ENCODE peak calls at places on chromosomes 11 and 22, in nine cellular contexts. One of them, this sample, is unnamed.
A peak's percentile ranks its signal among the peaks of the same experiment; 100 is the strongest.

GRCh38 chr11:46565248-46565835 is 28.5 kb downstream of the AMBRA1 start:
- DNase-seq in NCI-H1694: no peak
- DNase-seq in WERI-Rb-1: no peak
- DNase-seq in T follicular helper cell: no peak
- DNase-seq in HT1080: no peak
- DNase-seq in nucleus accumbens: no peak
- DNase-seq in anterior cingulate cortex: no peak
- DNase-seq in HEK293T: no peak
- DNase-seq in GM12865: no peak
- DNase-seq in this sample: no peak

GRCh38 chr11:76615950-76616349 is 54.6 kb downstream of the LRRC32 start:
- DNase-seq in WERI-Rb-1: no peak
- DNase-seq in HT1080: no peak
- DNase-seq in anterior cingulate cortex: no peak
- DNase-seq in NCI-H1694: peak; percentile 52
- DNase-seq in nucleus accumbens: no peak
- DNase-seq in HEK293T: no peak
- DNase-seq in T follicular helper cell: no peak
- DNase-seq in GM12865: no peak
- DNase-seq in this sample: no peak

GRCh38 chr11:16373768-16374167 is 17.4 kb upstream of the SOX6 start:
- DNase-seq in GM12865: no peak
- DNase-seq in nucleus accumbens: no peak
- DNase-seq in HT1080: no peak
- DNase-seq in T follicular helper cell: no peak
- DNase-seq in NCI-H1694: no peak
- DNase-seq in WERI-Rb-1: no peak
- DNase-seq in anterior cingulate cortex: no peak
- DNase-seq in HEK293T: no peak
- DNase-seq in this sample: no peak

GRCh38 chr22:22463855-22464540 is 44.5 kb downstream of the ZNF280B start:
- DNase-seq in NCI-H1694: peak; percentile 88
- DNase-seq in nucleus accumbens: no peak
- DNase-seq in HEK293T: peak; percentile 83
- DNase-seq in anterior cingulate cortex: no peak
- DNase-seq in GM12865: peak; percentile 57
- DNase-seq in WERI-Rb-1: peak; percentile 63
- DNase-seq in T follicular helper cell: peak; percentile 35
- DNase-seq in HT1080: peak; percentile 36
- DNase-seq in this sample: peak; percentile 68

GRCh38 chr22:39717099-39717498 is 146.5 kb downstream of the CACNA1I start:
- DNase-seq in HT1080: no peak
- DNase-seq in nucleus accumbens: peak; percentile 17
- DNase-seq in GM12865: no peak
- DNase-seq in T follicular helper cell: no peak
- DNase-seq in WERI-Rb-1: no peak
- DNase-seq in anterior cingulate cortex: no peak
- DNase-seq in HEK293T: no peak
- DNase-seq in NCI-H1694: no peak
- DNase-seq in this sample: no peak

GRCh38 chr11:6240139-6240538 is 1.2 kb downstream of the CNGA4 start:
- DNase-seq in GM12865: no peak
- DNase-seq in T follicular helper cell: no peak
- DNase-seq in HEK293T: no peak
- DNase-seq in NCI-H1694: no peak
- DNase-seq in HT1080: no peak
- DNase-seq in WERI-Rb-1: no peak
- DNase-seq in nucleus accumbens: no peak
- DNase-seq in anterior cingulate cortex: no peak
- DNase-seq in this sample: no peak

GRCh38 chr11:110130642-110131238 is 37.5 kb downstream of the ZC3H12C start:
- DNase-seq in WERI-Rb-1: no peak
- DNase-seq in T follicular helper cell: no peak
- DNase-seq in HT1080: no peak
- DNase-seq in NCI-H1694: peak; percentile 48
- DNase-seq in anterior cingulate cortex: no peak
- DNase-seq in HEK293T: peak; percentile 50
- DNase-seq in nucleus accumbens: no peak
- DNase-seq in GM12865: no peak
- DNase-seq in this sample: no peak

GRCh38 chr11:12090061-12090572 is 20.3 kb upstream of the MICAL2 start:
- DNase-seq in T follicular helper cell: no peak
- DNase-seq in nucleus accumbens: no peak
- DNase-seq in NCI-H1694: no peak
- DNase-seq in WERI-Rb-1: no peak
- DNase-seq in HT1080: peak; percentile 98
- DNase-seq in HEK293T: no peak
- DNase-seq in anterior cingulate cortex: no peak
- DNase-seq in GM12865: peak; percentile 22
- DNase-seq in this sample: peak; percentile 57

GRCh38 chr11:120294096-120294495 is 31.0 kb upstream of the TLCD5 start:
- DNase-seq in nucleus accumbens: no peak
- DNase-seq in HEK293T: no peak
- DNase-seq in HT1080: no peak
- DNase-seq in anterior cingulate cortex: no peak
- DNase-seq in T follicular helper cell: no peak
- DNase-seq in GM12865: no peak
- DNase-seq in NCI-H1694: no peak
- DNase-seq in WERI-Rb-1: no peak
- DNase-seq in this sample: no peak

GRCh38 chr11:3133456-3134217 is 31.5 kb downstream of the OSBPL5 start:
- DNase-seq in NCI-H1694: no peak
- DNase-seq in nucleus accumbens: no peak
- DNase-seq in HT1080: no peak
- DNase-seq in anterior cingulate cortex: no peak
- DNase-seq in T follicular helper cell: no peak
- DNase-seq in WERI-Rb-1: no peak
- DNase-seq in HEK293T: no peak
- DNase-seq in GM12865: no peak
- DNase-seq in this sample: no peak

GRCh38 chr11:70066136-70066520 is 12.0 kb upstream of the ANO1 start:
- DNase-seq in NCI-H1694: no peak
- DNase-seq in nucleus accumbens: no peak
- DNase-seq in GM12865: no peak
- DNase-seq in HEK293T: no peak
- DNase-seq in HT1080: no peak
- DNase-seq in anterior cingulate cortex: no peak
- DNase-seq in T follicular helper cell: no peak
- DNase-seq in WERI-Rb-1: no peak
- DNase-seq in this sample: no peak

GRCh38 chr11:72144807-72145565 is 9.5 kb downstream of the FOLR3 start:
- DNase-seq in nucleus accumbens: no peak
- DNase-seq in GM12865: no peak
- DNase-seq in HT1080: no peak
- DNase-seq in WERI-Rb-1: no peak
- DNase-seq in anterior cingulate cortex: no peak
- DNase-seq in HEK293T: no peak
- DNase-seq in NCI-H1694: no peak
- DNase-seq in T follicular helper cell: no peak
- DNase-seq in this sample: peak; percentile 56

GRCh38 chr11:67418476-67419281 is 3.2 kb downstream of the CARNS1 start:
- DNase-seq in WERI-Rb-1: no peak
- DNase-seq in anterior cingulate cortex: no peak
- DNase-seq in nucleus accumbens: no peak
- DNase-seq in NCI-H1694: no peak
- DNase-seq in T follicular helper cell: no peak
- DNase-seq in HT1080: no peak
- DNase-seq in HEK293T: no peak
- DNase-seq in GM12865: no peak
- DNase-seq in this sample: no peak

GRCh38 chr11:117877120-117877784 is 794 bp upstream of the FXYD6 start:
- DNase-seq in T follicular helper cell: no peak
- DNase-seq in HT1080: no peak
- DNase-seq in NCI-H1694: no peak
- DNase-seq in anterior cingulate cortex: no peak
- DNase-seq in GM12865: no peak
- DNase-seq in nucleus accumbens: no peak
- DNase-seq in WERI-Rb-1: peak; percentile 64
- DNase-seq in HEK293T: no peak
- DNase-seq in this sample: no peak

GRCh38 chr22:33325232-33326004 is 267.2 kb upstream of the SYN3 start:
- DNase-seq in HEK293T: no peak
- DNase-seq in anterior cingulate cortex: no peak
- DNase-seq in T follicular helper cell: no peak
- DNase-seq in HT1080: no peak
- DNase-seq in NCI-H1694: no peak
- DNase-seq in WERI-Rb-1: no peak
- DNase-seq in nucleus accumbens: no peak
- DNase-seq in GM12865: peak; percentile 86
- DNase-seq in this sample: no peak

GRCh38 chr11:9662273-9662672 is 1.6 kb upstream of the SWAP70 start:
- DNase-seq in GM12865: peak; percentile 44
- DNase-seq in WERI-Rb-1: no peak
- DNase-seq in NCI-H1694: no peak
- DNase-seq in nucleus accumbens: no peak
- DNase-seq in HT1080: no peak
- DNase-seq in HEK293T: no peak
- DNase-seq in T follicular helper cell: no peak
- DNase-seq in anterior cingulate cortex: no peak
- DNase-seq in this sample: no peak

GRCh38 chr22:28799125-28799833 is 1.1 kb downstream of the XBP1 start:
- DNase-seq in NCI-H1694: no peak
- DNase-seq in nucleus accumbens: no peak
- DNase-seq in anterior cingulate cortex: no peak
- DNase-seq in T follicular helper cell: no peak
- DNase-seq in HEK293T: peak; percentile 37
- DNase-seq in GM12865: peak; percentile 79
- DNase-seq in HT1080: peak; percentile 78
- DNase-seq in WERI-Rb-1: no peak
- DNase-seq in this sample: peak; percentile 74

GRCh38 chr11:94581926-94582325 is 14.8 kb downstream of the PIWIL4 start:
- DNase-seq in HEK293T: no peak
- DNase-seq in T follicular helper cell: no peak
- DNase-seq in NCI-H1694: no peak
- DNase-seq in HT1080: no peak
- DNase-seq in WERI-Rb-1: peak; percentile 63
- DNase-seq in anterior cingulate cortex: no peak
- DNase-seq in nucleus accumbens: no peak
- DNase-seq in GM12865: peak; percentile 42
- DNase-seq in this sample: no peak

GRCh38 chr22:20056161-20056560 is 23.9 kb upstream of the DGCR8 start:
- DNase-seq in T follicular helper cell: no peak
- DNase-seq in GM12865: no peak
- DNase-seq in NCI-H1694: no peak
- DNase-seq in WERI-Rb-1: no peak
- DNase-seq in nucleus accumbens: no peak
- DNase-seq in HEK293T: no peak
- DNase-seq in HT1080: no peak
- DNase-seq in anterior cingulate cortex: no peak
- DNase-seq in this sample: no peak

GRCh38 chr22:36746571-36746970 is 29.3 kb downstream of the IFT27 start:
- DNase-seq in HEK293T: no peak
- DNase-seq in WERI-Rb-1: no peak
- DNase-seq in HT1080: no peak
- DNase-seq in T follicular helper cell: no peak
- DNase-seq in NCI-H1694: no peak
- DNase-seq in nucleus accumbens: no peak
- DNase-seq in anterior cingulate cortex: no peak
- DNase-seq in GM12865: no peak
- DNase-seq in this sample: no peak

GRCh38 chr11:85385561-85385960 is 241.6 kb downstream of the DLG2 start:
- DNase-seq in T follicular helper cell: no peak
- DNase-seq in nucleus accumbens: no peak
- DNase-seq in NCI-H1694: no peak
- DNase-seq in GM12865: no peak
- DNase-seq in anterior cingulate cortex: no peak
- DNase-seq in HT1080: no peak
- DNase-seq in HEK293T: no peak
- DNase-seq in WERI-Rb-1: no peak
- DNase-seq in this sample: no peak

GRCh38 chr11:71913716-71914115 is 14.7 kb downstream of the XNDC1N start:
- DNase-seq in HT1080: no peak
- DNase-seq in NCI-H1694: no peak
- DNase-seq in GM12865: no peak
- DNase-seq in anterior cingulate cortex: no peak
- DNase-seq in WERI-Rb-1: no peak
- DNase-seq in T follicular helper cell: no peak
- DNase-seq in nucleus accumbens: no peak
- DNase-seq in HEK293T: no peak
- DNase-seq in this sample: no peak

GRCh38 chr11:10930961-10931760 is 73.3 kb upstream of the ZBED5 start:
- DNase-seq in HT1080: peak; percentile 66
- DNase-seq in WERI-Rb-1: peak; percentile 87
- DNase-seq in NCI-H1694: peak; percentile 59
- DNase-seq in GM12865: no peak
- DNase-seq in nucleus accumbens: peak; percentile 54
- DNase-seq in T follicular helper cell: peak; percentile 22
- DNase-seq in HEK293T: peak; percentile 65
- DNase-seq in anterior cingulate cortex: peak; percentile 58
- DNase-seq in this sample: peak; percentile 78

GRCh38 chr11:48052183-48053040 is 72.1 kb downstream of the PTPRJ start:
- DNase-seq in T follicular helper cell: no peak
- DNase-seq in nucleus accumbens: no peak
- DNase-seq in NCI-H1694: no peak
- DNase-seq in GM12865: no peak
- DNase-seq in WERI-Rb-1: no peak
- DNase-seq in anterior cingulate cortex: no peak
- DNase-seq in HT1080: peak; percentile 12
- DNase-seq in HEK293T: no peak
- DNase-seq in this sample: peak; percentile 61

GRCh38 chr11:66950113-66950535 is 8.1 kb downstream of the PC start:
- DNase-seq in HT1080: peak; percentile 93
- DNase-seq in WERI-Rb-1: peak; percentile 15
- DNase-seq in HEK293T: peak; percentile 48
- DNase-seq in nucleus accumbens: no peak
- DNase-seq in NCI-H1694: no peak
- DNase-seq in anterior cingulate cortex: no peak
- DNase-seq in T follicular helper cell: no peak
- DNase-seq in GM12865: peak; percentile 13
- DNase-seq in this sample: peak; percentile 66

GRCh38 chr11:35934981-35935380 is 8.9 kb upstream of the LDLRAD3 start:
- DNase-seq in anterior cingulate cortex: no peak
- DNase-seq in HT1080: no peak
- DNase-seq in WERI-Rb-1: no peak
- DNase-seq in NCI-H1694: no peak
- DNase-seq in T follicular helper cell: no peak
- DNase-seq in nucleus accumbens: no peak
- DNase-seq in HEK293T: no peak
- DNase-seq in GM12865: no peak
- DNase-seq in this sample: no peak

GRCh38 chr22:27987557-27987956 is 68.5 kb upstream of the PITPNB start:
- DNase-seq in anterior cingulate cortex: no peak
- DNase-seq in nucleus accumbens: no peak
- DNase-seq in GM12865: no peak
- DNase-seq in HT1080: peak; percentile 81
- DNase-seq in NCI-H1694: no peak
- DNase-seq in HEK293T: no peak
- DNase-seq in WERI-Rb-1: no peak
- DNase-seq in T follicular helper cell: no peak
- DNase-seq in this sample: peak; percentile 43

This sample was measured in kidney glomerular epithelial cell.